ENCODE peak calls at places on chromosomes 5 and 9, in seven cellular contexts. V is MV-4-11, D is Daoy, O is heart right ventricle, L is T-cell, P is Calu3, W is NCI-H1092 treated with DMSO at 0.1 percent for 48 hours. B is an unnamed sample.

GRCh38 chr9:18393340-18394130 is 80.4 kb upstream of the ADAMTSL1 start:
- DNase-seq in O (no peak), V (peak; percentile 91), D (peak; percentile 82), W (peak; percentile 100), P (peak; percentile 72), L (no peak), B (peak; percentile 0)

GRCh38 chr5:52892242-52892878 is 96.8 kb upstream of the ITGA2 start:
- DNase-seq in D (no peak), L (no peak), O (no peak), P (no peak), W (no peak), V (no peak), B (no peak)

GRCh38 chr5:66362021-66362420 is 217.9 kb downstream of the SREK1 start:
- DNase-seq in V (no peak), O (no peak), P (no peak), W (no peak), D (no peak), L (no peak), B (no peak)

GRCh38 chr5:11322133-11322532 is 561.1 kb upstream of the DAP start:
- DNase-seq in D (no peak), W (no peak), V (peak; percentile 98), P (no peak), O (no peak), L (no peak), B (no peak)

GRCh38 chr5:134769206-134769605 is 10.6 kb downstream of the DDX46 start:
- DNase-seq in W (no peak), D (no peak), L (no peak), V (peak; percentile 3), P (no peak), O (no peak), B (no peak)

GRCh38 chr5:62937661-62938558 is 359.3 kb downstream of the LRRC70 start:
- DNase-seq in L (no peak), O (no peak), D (no peak), W (no peak), P (no peak), V (no peak), B (no peak)

GRCh38 chr9:71524446-71524845 is 243.9 kb downstream of the CEMIP2 start:
- DNase-seq in D (no peak), V (no peak), O (no peak), W (no peak), P (no peak), L (no peak), B (no peak)

GRCh38 chr5:150141544-150142188 is 14.0 kb downstream of the PDGFRB start:
- DNase-seq in O (no peak), P (no peak), D (no peak), W (no peak), L (no peak), V (no peak), B (no peak)

B was measured in Kasumi-1.